ENCODE peak calls at places on chromosomes 13 and 19, in four cellular contexts. W, G, R and U are unnamed samples.

GRCh38 chr13:98801626-98802418 is 49.4 kb upstream of the SLC15A1 start:
- DNase-seq in W (no peak), G (no peak), R (no peak), U (no peak)

GRCh38 chr13:31627097-31627496 is 112.2 kb upstream of the RXFP2 start:
- DNase-seq in W (no peak), G (peak), R (no peak), U (no peak)

GRCh38 chr13:23740002-23740401 is 149.2 kb downstream of the MIPEP start:
- DNase-seq in W (no peak), G (no peak), R (no peak), U (no peak)

GRCh38 chr13:113926951-113927660 is 46.8 kb downstream of the C13orf46 start:
- DNase-seq in W (no peak), G (no peak), R (no peak), U (no peak)

GRCh38 chr13:113743366-113744195 is 15.4 kb upstream of the TMEM255B start:
- DNase-seq in W (no peak), G (no peak), R (no peak), U (no peak)

GRCh38 chr13:98632971-98633370 is 56.1 kb upstream of the STK24 start:
- DNase-seq in W (no peak), G (peak), R (no peak), U (peak)

GRCh38 chr13:46121033-46121432 is 16.2 kb upstream of the CPB2 start:
- DNase-seq in W (no peak), G (no peak), R (no peak), U (peak)

GRCh38 chr19:35805518-35806102 is 7.0 kb downstream of the PRODH2 start:
- DNase-seq in W (no peak), G (no peak), R (no peak), U (no peak)

GRCh38 chr13:51832471-51833152 is 12.4 kb downstream of the TMEM272 start:
- DNase-seq in W (peak), G (peak), R (no peak), U (no peak)

GRCh38 chr13:43805071-43805468 is 18.3 kb upstream of the ENOX1 start:
- DNase-seq in W (peak), G (peak), R (no peak), U (peak)

GRCh38 chr19:17606786-17607185 is 51.3 kb downstream of the COLGALT1 start:
- DNase-seq in W (no peak), G (no peak), R (no peak), U (peak)

GRCh38 chr13:60617863-60618733 is 221.1 kb downstream of the TDRD3 start:
- DNase-seq in W (peak), G (peak), R (peak), U (no peak)

GRCh38 chr13:21717817-21718216 is 46.9 kb downstream of the FGF9 start:
- DNase-seq in W (no peak), G (no peak), R (peak), U (peak)

GRCh38 chr13:100707818-100708740 is 33.5 kb upstream of the TMTC4 start:
- DNase-seq in W (no peak), G (no peak), R (no peak), U (no peak)

GRCh38 chr13:51524312-51524711 is 60.0 kb upstream of the WDFY2 start:
- DNase-seq in W (peak), G (peak), R (no peak), U (peak)

GRCh38 chr13:97967948-97968347 is 14.5 kb downstream of the IPO5 start:
- DNase-seq in W (no peak), G (no peak), R (no peak), U (no peak)

GRCh38 chr19:38949580-38950367 is 19.0 kb downstream of the MRPS12 start:
- DNase-seq in W (peak), G (peak), R (peak), U (peak)

GRCh38 chr13:49585220-49586157 is at the start of gene RCBTB1:
- DNase-seq in W (peak), G (peak), R (no peak), U (peak)

GRCh38 chr13:52084971-52085370 is 43.9 kb downstream of the NEK5 start:
- DNase-seq in W (no peak), G (no peak), R (no peak), U (peak)

GRCh38 chr19:28489126-28489660 is 723.8 kb downstream of the UQCRFS1 start:
- DNase-seq in W (no peak), G (no peak), R (no peak), U (no peak)

GRCh38 chr13:68927387-68928026 is 1180.1 kb upstream of the ATXN8OS start:
- DNase-seq in W (peak), G (no peak), R (peak), U (peak)

GRCh38 chr13:49444517-49445395 is 682 bp downstream of the SETDB2 start:
- DNase-seq in W (peak), G (peak), R (no peak), U (peak)

GRCh38 chr13:61485128-61485765 is 69.6 kb upstream of the PCDH20 start:
- DNase-seq in W (no peak), G (no peak), R (no peak), U (no peak)

GRCh38 chr13:114032121-114032799 is 58.4 kb upstream of the C13orf46 start:
- DNase-seq in W (peak), G (peak), R (no peak), U (no peak)

GRCh38 chr13:28582225-28582891 is 76.6 kb upstream of the POMP start:
- DNase-seq in W (peak), G (peak), R (no peak), U (no peak)

GRCh38 chr13:66948910-66949309 is 281.2 kb downstream of the PCDH9 start:
- DNase-seq in W (no peak), G (no peak), R (no peak), U (no peak)

GRCh38 chr13:66950666-66951065 is 279.5 kb downstream of the PCDH9 start:
- DNase-seq in W (no peak), G (no peak), R (no peak), U (no peak)

GRCh38 chr13:66951426-66951825 is 278.7 kb downstream of the PCDH9 start:
- DNase-seq in W (no peak), G (no peak), R (no peak), U (no peak)

GRCh38 chr13:66952507-66952906 is 277.6 kb downstream of the PCDH9 start:
- DNase-seq in W (no peak), G (no peak), R (no peak), U (no peak)
- H2AFZ ChIP-seq in W (no peak), G (no peak), R (no peak), U (no peak)

DNA sequence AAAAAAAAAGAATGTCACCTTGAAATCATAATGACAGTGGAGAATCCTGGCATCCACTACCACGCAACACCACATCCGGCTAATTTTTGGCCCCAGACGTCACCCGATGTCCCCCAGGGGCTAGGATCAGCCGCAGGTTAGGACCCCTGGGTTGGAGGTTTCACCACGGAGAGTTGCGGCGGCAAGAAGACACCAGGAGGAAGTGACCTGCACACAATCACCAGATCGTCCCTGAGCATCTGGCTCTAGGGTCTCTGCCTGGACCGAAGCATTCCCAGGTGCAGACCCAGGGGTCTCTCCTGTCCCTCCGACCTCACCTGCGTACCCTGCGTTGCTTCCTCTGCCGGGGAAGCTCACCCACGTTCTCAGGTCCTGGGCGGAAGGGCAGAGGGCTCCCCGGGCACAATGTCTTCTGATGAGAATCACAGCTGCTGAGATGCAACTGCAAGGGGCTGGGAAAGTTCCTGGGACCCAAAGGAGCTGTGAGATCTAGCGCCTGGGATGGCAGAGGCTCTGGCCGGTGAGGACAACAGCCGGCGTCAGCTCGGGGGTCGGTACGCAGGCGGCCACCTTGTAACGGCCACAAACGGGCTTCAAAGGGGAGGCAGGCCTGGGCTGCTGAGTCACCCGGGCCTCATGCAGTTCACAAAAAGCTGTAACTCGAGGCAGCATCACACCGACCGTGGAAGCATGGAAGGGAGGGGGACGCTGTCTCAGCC is 111.2 kb downstream of the GADD45B start:
- DNase-seq in W (peak), G (peak), R (no peak), U (no peak)
- H4K91ac ChIP-seq in W (no peak), G (no peak), R (peak), U (peak)

DNA sequence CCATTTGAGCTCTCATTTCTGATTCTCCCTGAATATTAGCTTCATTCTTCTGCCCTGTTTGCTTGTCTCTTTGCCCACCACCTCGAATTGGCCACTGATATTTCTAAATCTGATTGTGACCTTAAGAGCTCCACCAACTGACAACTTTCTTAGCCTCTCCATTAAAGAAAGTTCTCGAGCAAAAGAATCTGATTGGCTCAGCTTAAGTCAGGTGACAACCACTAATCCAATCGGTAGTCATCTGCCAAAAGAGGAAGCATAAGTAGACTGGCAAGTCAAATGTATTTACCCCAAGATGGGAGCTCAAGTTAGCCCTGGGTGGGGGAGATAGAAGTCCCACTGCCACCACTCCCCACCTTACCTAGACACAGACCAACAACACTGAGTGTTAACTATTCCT is 41.5 kb downstream of the NOTCH3 start:
- DNase-seq in W (peak), G (peak), R (no peak), U (no peak)
- H2AFZ ChIP-seq in W (no peak), G (no peak), R (no peak), U (no peak)

DNA sequence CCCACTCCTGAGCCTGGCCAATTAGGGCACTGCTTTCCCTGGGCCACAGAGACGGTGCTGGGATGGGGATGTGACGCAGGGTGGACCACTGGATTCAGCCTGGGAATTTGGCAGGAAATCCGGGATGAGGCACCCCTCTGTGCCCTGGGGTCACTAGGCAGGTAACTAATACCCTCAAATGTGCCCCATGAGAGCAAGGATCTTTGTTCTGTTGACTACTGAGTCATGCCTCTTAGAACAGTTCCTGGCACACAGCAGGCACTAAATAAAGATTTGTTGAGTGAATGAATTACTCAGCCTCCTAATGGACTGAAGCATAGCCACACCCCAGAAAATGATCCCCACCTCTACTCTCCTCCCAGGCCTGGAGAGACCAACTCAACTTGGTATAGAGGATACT is 15.9 kb downstream of the OPA3 start:
- DNase-seq in W (peak), G (peak), R (no peak), U (no peak)
- H4K91ac ChIP-seq in W (no peak), G (no peak), R (no peak), U (no peak)

DNA sequence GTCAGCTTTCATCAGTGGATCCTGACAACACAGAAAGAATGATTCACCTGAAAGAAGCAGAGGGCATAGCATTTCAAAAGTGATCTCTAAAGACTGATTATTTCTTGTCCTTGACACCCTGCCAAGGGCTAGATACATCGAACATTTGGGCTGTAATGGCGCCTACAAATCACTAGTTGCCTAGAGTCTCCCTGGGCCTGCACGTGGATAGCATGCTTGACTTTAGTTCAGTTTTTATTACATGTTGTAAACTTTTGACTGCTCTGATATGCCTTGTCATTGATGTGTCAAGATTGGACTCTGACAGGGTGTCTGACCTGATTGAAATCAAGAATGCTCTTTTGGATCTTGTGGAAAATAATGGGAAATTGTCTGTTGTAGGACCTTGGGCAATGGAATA is 1365.7 kb downstream of the OLFM4 start:
- DNase-seq in W (no peak), G (no peak), R (no peak), U (no peak)
- H2AFZ ChIP-seq in W (no peak), G (no peak), R (no peak), U (no peak)

GRCh38 chr19:48654299-48655059 is 8.5 kb upstream of the CA11 start:
- DNase-seq in W (no peak), G (no peak), R (no peak), U (no peak)
- H4K91ac ChIP-seq in W (no peak), G (no peak), R (no peak), U (no peak)

GRCh38 chr19:54229146-54229545 is 6.3 kb upstream of the LILRB3 start:
- DNase-seq in W (no peak), G (no peak), R (no peak), U (no peak)

GRCh38 chr19:54233941-54234340 is 8.6 kb downstream of the LILRA6 start:
- DNase-seq in W (no peak), G (no peak), R (no peak), U (no peak)

GRCh38 chr19:54232552-54232934 is 9.7 kb upstream of the LILRB3 start:
- DNase-seq in W (no peak), G (no peak), R (no peak), U (no peak)

GRCh38 chr19:54230031-54230430 is 7.2 kb upstream of the LILRB3 start:
- DNase-seq in W (no peak), G (no peak), R (no peak), U (no peak)

DNA sequence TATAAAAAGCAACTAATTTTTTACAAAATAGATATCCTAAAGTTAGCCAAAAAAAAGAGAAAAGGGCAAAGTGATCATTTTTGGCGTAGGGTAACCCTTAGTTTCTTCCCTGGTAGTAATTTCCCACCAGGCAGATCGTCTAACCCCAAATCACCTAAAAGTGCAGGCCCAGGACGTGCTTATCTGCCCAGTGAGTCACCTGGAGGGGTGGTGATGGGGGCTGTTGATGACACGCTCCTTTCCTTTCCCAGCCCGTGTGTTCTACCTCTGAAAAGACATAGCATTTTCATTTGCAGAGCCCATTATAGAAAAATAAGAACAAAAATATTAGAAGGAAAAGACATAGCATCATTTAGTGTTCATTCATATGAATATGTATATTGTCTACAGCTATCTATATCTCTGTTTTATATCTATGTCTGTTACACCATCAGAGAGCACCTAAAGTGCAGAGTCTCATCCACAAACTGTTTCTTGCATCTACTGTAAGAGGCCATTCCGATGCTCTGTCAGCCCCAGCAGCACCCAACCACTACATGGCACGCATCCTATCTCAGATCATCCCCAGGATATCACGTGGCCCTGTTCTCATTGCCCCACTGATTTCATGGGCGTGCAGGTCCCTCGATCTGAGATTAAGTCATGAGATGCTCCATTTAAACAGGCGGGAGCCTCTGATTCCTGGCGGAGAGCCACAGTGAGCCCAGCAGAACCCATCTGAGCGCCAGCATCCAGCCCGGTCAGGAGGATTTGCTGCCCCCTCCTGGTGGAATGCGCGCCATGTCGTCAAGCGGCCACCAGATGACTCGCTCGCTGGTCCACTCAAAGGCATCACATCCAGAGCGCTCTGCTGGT is 8.5 kb upstream of the LILRB3 start:
- DNase-seq in W (peak), G (peak), R (peak), U (peak)
- H2AFZ ChIP-seq in W (no peak), G (peak), R (peak), U (no peak)